ENCODE peak calls at places on chromosomes 2 and 18, in seven cellular contexts. Z, O, F, G, C, P and E are unnamed samples.

GRCh38 chr2:180523629-180524340 is 456.6 kb upstream of the UBE2E3 start:
- DNase-seq in Z (no peak), O (no peak), F (no peak), G (peak), C (no peak), P (no peak), E (no peak)

GRCh38 chr2:236512902-236513433 is 56.7 kb upstream of the ACKR3 start:
- DNase-seq in Z (peak), O (peak), F (peak), G (no peak), C (peak), P (peak), E (peak)

GRCh38 chr2:146576301-146576700 is 1268.5 kb upstream of the ACVR2A start:
- DNase-seq in Z (no peak), O (no peak), F (no peak), G (no peak), C (no peak), P (no peak), E (no peak)

GRCh38 chr2:54306561-54306960 is 50.5 kb upstream of the TSPYL6 start:
- DNase-seq in Z (no peak), O (no peak), F (no peak), G (no peak), C (no peak), P (no peak), E (no peak)

GRCh38 chr2:43319541-43319940 is 93.1 kb upstream of the ZFP36L2 start:
- DNase-seq in Z (no peak), O (no peak), F (no peak), G (no peak), C (no peak), P (no peak), E (no peak)

GRCh38 chr18:2898131-2898640 is 51.4 kb downstream of the EMILIN2 start:
- DNase-seq in Z (no peak), O (peak), F (no peak), G (no peak), C (no peak), P (no peak), E (no peak)

GRCh38 chr2:43391877-43392214 is 165.4 kb upstream of the ZFP36L2 start:
- DNase-seq in Z (no peak), O (no peak), F (no peak), G (no peak), C (no peak), P (no peak), E (no peak)

GRCh38 chr2:183068561-183068960 is 10.0 kb upstream of the DUSP19 start:
- DNase-seq in Z (no peak), O (no peak), F (no peak), G (no peak), C (no peak), P (no peak), E (no peak)

GRCh38 chr2:133167990-133168389 is 400.3 kb downstream of the NCKAP5 start:
- DNase-seq in Z (no peak), O (no peak), F (no peak), G (no peak), C (no peak), P (no peak), E (no peak)

GRCh38 chr2:107384426-107384825 is 442.3 kb upstream of the RGPD4 start:
- DNase-seq in Z (no peak), O (no peak), F (no peak), G (no peak), C (no peak), P (no peak), E (no peak)

GRCh38 chr18:31321719-31322118 is 3.8 kb downstream of the DSG1 start:
- DNase-seq in Z (no peak), O (no peak), F (no peak), G (no peak), C (no peak), P (no peak), E (no peak)

GRCh38 chr2:241886840-241887447 is 17.4 kb downstream of the RTP5 start:
- DNase-seq in Z (no peak), O (no peak), F (no peak), G (no peak), C (no peak), P (no peak), E (no peak)